ENCODE peak calls at places on chromosomes 2 and 18, in seven cellular contexts. One of them, this sample, is unnamed.

GRCh38 chr2:133641497-133641896 is 73.2 kb upstream of the NCKAP5 start:
- DNase-seq in cardiac muscle cell: no peak
- DNase-seq in neural crest cell: no peak
- DNase-seq in posterior cingulate gyrus: peak
- DNase-seq in right atrium auricular region: no peak
- DNase-seq in germinal center: no peak
- DNase-seq in KBM-7: no peak
- DNase-seq in this sample: no peak

GRCh38 chr2:46977899-46978298 is 62.3 kb upstream of the MCFD2 start:
- DNase-seq in neural crest cell: no peak
- DNase-seq in posterior cingulate gyrus: no peak
- DNase-seq in germinal center: peak
- DNase-seq in KBM-7: peak
- DNase-seq in cardiac muscle cell: no peak
- DNase-seq in right atrium auricular region: no peak
- DNase-seq in this sample: no peak

GRCh38 chr2:199405241-199405640 is 52.5 kb downstream of the SATB2 start:
- DNase-seq in germinal center: no peak
- DNase-seq in KBM-7: peak
- DNase-seq in posterior cingulate gyrus: no peak
- DNase-seq in right atrium auricular region: no peak
- DNase-seq in cardiac muscle cell: peak
- DNase-seq in neural crest cell: no peak
- DNase-seq in this sample: no peak

GRCh38 chr2:217501887-217502286 is 500.9 kb downstream of the TNS1 start:
- DNase-seq in cardiac muscle cell: no peak
- DNase-seq in posterior cingulate gyrus: no peak
- DNase-seq in germinal center: no peak
- DNase-seq in KBM-7: no peak
- DNase-seq in neural crest cell: no peak
- DNase-seq in right atrium auricular region: no peak
- DNase-seq in this sample: no peak

GRCh38 chr2:236350426-236350825 is 86.2 kb upstream of the ASB18 start:
- DNase-seq in germinal center: no peak
- DNase-seq in posterior cingulate gyrus: no peak
- DNase-seq in KBM-7: no peak
- DNase-seq in cardiac muscle cell: no peak
- DNase-seq in right atrium auricular region: peak
- DNase-seq in neural crest cell: no peak
- DNase-seq in this sample: no peak

GRCh38 chr2:233438573-233439147 is 84.4 kb downstream of the DGKD start:
- DNase-seq in cardiac muscle cell: no peak
- DNase-seq in neural crest cell: no peak
- DNase-seq in germinal center: no peak
- DNase-seq in right atrium auricular region: no peak
- DNase-seq in KBM-7: no peak
- DNase-seq in posterior cingulate gyrus: no peak
- DNase-seq in this sample: no peak

GRCh38 chr2:239960929-239961661 is 64.0 kb downstream of the NDUFA10 start:
- DNase-seq in right atrium auricular region: no peak
- DNase-seq in neural crest cell: no peak
- DNase-seq in germinal center: no peak
- DNase-seq in KBM-7: no peak
- DNase-seq in posterior cingulate gyrus: no peak
- DNase-seq in cardiac muscle cell: no peak
- DNase-seq in this sample: no peak

GRCh38 chr18:34039194-34039593 is 185.5 kb downstream of the NOL4 start:
- DNase-seq in posterior cingulate gyrus: no peak
- DNase-seq in cardiac muscle cell: no peak
- DNase-seq in germinal center: no peak
- DNase-seq in neural crest cell: no peak
- DNase-seq in KBM-7: peak
- DNase-seq in right atrium auricular region: no peak
- DNase-seq in this sample: no peak

GRCh38 chr2:20624156-20624883 is 26.6 kb downstream of the HS1BP3 start:
- DNase-seq in right atrium auricular region: no peak
- DNase-seq in cardiac muscle cell: no peak
- DNase-seq in germinal center: no peak
- DNase-seq in neural crest cell: no peak
- DNase-seq in posterior cingulate gyrus: peak
- DNase-seq in KBM-7: no peak
- DNase-seq in this sample: no peak

GRCh38 chr2:204180671-204181070 is 244.1 kb downstream of the ICOS start:
- DNase-seq in neural crest cell: no peak
- DNase-seq in right atrium auricular region: no peak
- DNase-seq in KBM-7: no peak
- DNase-seq in cardiac muscle cell: no peak
- DNase-seq in germinal center: no peak
- DNase-seq in posterior cingulate gyrus: no peak
- DNase-seq in this sample: peak

GRCh38 chr2:182716665-182716990 is 571 bp downstream of the DNAJC10 start:
- DNase-seq in cardiac muscle cell: no peak
- DNase-seq in neural crest cell: no peak
- DNase-seq in germinal center: no peak
- DNase-seq in KBM-7: no peak
- DNase-seq in right atrium auricular region: no peak
- DNase-seq in posterior cingulate gyrus: no peak
- DNase-seq in this sample: no peak

GRCh38 chr2:218284106-218284811 is 8.0 kb downstream of the TMBIM1 start:
- DNase-seq in cardiac muscle cell: no peak
- DNase-seq in neural crest cell: no peak
- DNase-seq in KBM-7: no peak
- DNase-seq in germinal center: no peak
- DNase-seq in posterior cingulate gyrus: no peak
- DNase-seq in right atrium auricular region: no peak
- DNase-seq in this sample: no peak

GRCh38 chr2:121588357-121588756 is 57.7 kb downstream of the RNU4ATAC start:
- DNase-seq in germinal center: no peak
- DNase-seq in neural crest cell: no peak
- DNase-seq in KBM-7: no peak
- DNase-seq in cardiac muscle cell: no peak
- DNase-seq in right atrium auricular region: no peak
- DNase-seq in posterior cingulate gyrus: no peak
- DNase-seq in this sample: no peak

GRCh38 chr2:101199153-101199810 is 48.1 kb upstream of the TBC1D8 start:
- DNase-seq in KBM-7: no peak
- DNase-seq in cardiac muscle cell: no peak
- DNase-seq in neural crest cell: no peak
- DNase-seq in germinal center: no peak
- DNase-seq in right atrium auricular region: no peak
- DNase-seq in posterior cingulate gyrus: no peak
- DNase-seq in this sample: no peak

GRCh38 chr2:220562375-220563140 is 935.1 kb downstream of the SLC4A3 start:
- DNase-seq in KBM-7: no peak
- DNase-seq in posterior cingulate gyrus: no peak
- DNase-seq in right atrium auricular region: no peak
- DNase-seq in germinal center: no peak
- DNase-seq in cardiac muscle cell: no peak
- DNase-seq in neural crest cell: no peak
- DNase-seq in this sample: no peak

GRCh38 chr2:28652217-28652616 is 99.4 kb upstream of the PPP1CB start:
- DNase-seq in cardiac muscle cell: no peak
- DNase-seq in right atrium auricular region: no peak
- DNase-seq in KBM-7: no peak
- DNase-seq in posterior cingulate gyrus: no peak
- DNase-seq in neural crest cell: no peak
- DNase-seq in germinal center: no peak
- DNase-seq in this sample: no peak

GRCh38 chr2:182134201-182134600 is 148.5 kb downstream of the PPP1R1C start:
- DNase-seq in right atrium auricular region: no peak
- DNase-seq in cardiac muscle cell: no peak
- DNase-seq in neural crest cell: no peak
- DNase-seq in posterior cingulate gyrus: no peak
- DNase-seq in KBM-7: no peak
- DNase-seq in germinal center: no peak
- DNase-seq in this sample: no peak

GRCh38 chr2:234830853-234831252 is 121.0 kb upstream of the SH3BP4 start:
- DNase-seq in cardiac muscle cell: no peak
- DNase-seq in germinal center: no peak
- DNase-seq in KBM-7: no peak
- DNase-seq in neural crest cell: no peak
- DNase-seq in right atrium auricular region: no peak
- DNase-seq in posterior cingulate gyrus: no peak
- DNase-seq in this sample: no peak

GRCh38 chr2:235043762-235044500 is 92.1 kb downstream of the SH3BP4 start:
- DNase-seq in posterior cingulate gyrus: no peak
- DNase-seq in neural crest cell: no peak
- DNase-seq in right atrium auricular region: no peak
- DNase-seq in cardiac muscle cell: no peak
- DNase-seq in germinal center: peak
- DNase-seq in KBM-7: peak
- DNase-seq in this sample: no peak

GRCh38 chr18:4017479-4017878 is 437.6 kb downstream of the DLGAP1 start:
- DNase-seq in posterior cingulate gyrus: no peak
- DNase-seq in right atrium auricular region: no peak
- DNase-seq in cardiac muscle cell: peak
- DNase-seq in germinal center: peak
- DNase-seq in KBM-7: no peak
- DNase-seq in neural crest cell: no peak
- DNase-seq in this sample: no peak

GRCh38 chr2:85718885-85719487 is 24.8 kb downstream of the GNLY start:
- DNase-seq in germinal center: no peak
- DNase-seq in right atrium auricular region: no peak
- DNase-seq in posterior cingulate gyrus: no peak
- DNase-seq in neural crest cell: no peak
- DNase-seq in KBM-7: no peak
- DNase-seq in cardiac muscle cell: no peak
- DNase-seq in this sample: no peak

GRCh38 chr2:11133238-11133935 is 21.9 kb upstream of the SLC66A3 start:
- DNase-seq in neural crest cell: no peak
- DNase-seq in germinal center: no peak
- DNase-seq in cardiac muscle cell: no peak
- DNase-seq in KBM-7: no peak
- DNase-seq in right atrium auricular region: no peak
- DNase-seq in posterior cingulate gyrus: no peak
- DNase-seq in this sample: peak

GRCh38 chr2:7660816-7661215 is 743.6 kb downstream of the RNF144A start:
- DNase-seq in right atrium auricular region: no peak
- DNase-seq in posterior cingulate gyrus: no peak
- DNase-seq in neural crest cell: no peak
- DNase-seq in cardiac muscle cell: no peak
- DNase-seq in KBM-7: no peak
- DNase-seq in germinal center: no peak
- DNase-seq in this sample: no peak

GRCh38 chr2:150389487-150389886 is 98.0 kb downstream of the RND3 start:
- DNase-seq in KBM-7: no peak
- DNase-seq in right atrium auricular region: no peak
- DNase-seq in cardiac muscle cell: no peak
- DNase-seq in posterior cingulate gyrus: no peak
- DNase-seq in neural crest cell: no peak
- DNase-seq in germinal center: no peak
- DNase-seq in this sample: no peak

GRCh38 chr2:133390151-133390550 is 178.1 kb downstream of the NCKAP5 start:
- DNase-seq in germinal center: no peak
- DNase-seq in cardiac muscle cell: no peak
- DNase-seq in right atrium auricular region: no peak
- DNase-seq in KBM-7: no peak
- DNase-seq in posterior cingulate gyrus: no peak
- DNase-seq in neural crest cell: no peak
- DNase-seq in this sample: no peak

GRCh38 chr2:104501929-104502328 is 352.0 kb upstream of the POU3F3 start:
- DNase-seq in posterior cingulate gyrus: no peak
- DNase-seq in right atrium auricular region: no peak
- DNase-seq in germinal center: no peak
- DNase-seq in neural crest cell: no peak
- DNase-seq in cardiac muscle cell: no peak
- DNase-seq in KBM-7: no peak
- DNase-seq in this sample: no peak

GRCh38 chr2:181311841-181312240 is 145.3 kb upstream of the ITGA4 start:
- DNase-seq in cardiac muscle cell: no peak
- DNase-seq in germinal center: no peak
- DNase-seq in neural crest cell: no peak
- DNase-seq in posterior cingulate gyrus: no peak
- DNase-seq in right atrium auricular region: no peak
- DNase-seq in KBM-7: peak
- DNase-seq in this sample: no peak

GRCh38 chr2:86216577-86217555 is 17.6 kb downstream of the MRPL35 start:
- DNase-seq in KBM-7: no peak
- DNase-seq in posterior cingulate gyrus: peak
- DNase-seq in neural crest cell: no peak
- DNase-seq in cardiac muscle cell: no peak
- DNase-seq in right atrium auricular region: peak
- DNase-seq in germinal center: no peak
- DNase-seq in this sample: no peak